ENCODE peak calls at places on chromosomes 1 and 21, in four cellular contexts. O is fibroblast of lung, U is mammary epithelial cell, H is GM23248. R is an unnamed sample. For H4K20me1, the result is how much of the 10 kb centered on the place peaks cover.

GRCh38 chr1:35390600-35391494 is 122.3 kb downstream of the ZMYM4 start:
- DNase-seq in O (no peak), U (no peak), H (no peak), R (peak)

GRCh38 chr1:215794151-215794550 is 227.0 kb downstream of the KCTD3 start:
- DNase-seq in O (no peak), U (no peak), H (no peak), R (no peak)

GRCh38 chr1:155940531-155940992 is 876 bp upstream of the RXFP4 start:
- DNase-seq in O (peak), U (peak), H (peak), R (no peak)

GRCh38 chr1:85125891-85126290 is 74.9 kb downstream of the SYDE2 start:
- DNase-seq in O (no peak), U (no peak), H (no peak), R (no peak)

GRCh38 chr1:155179107-155180031 is 5.7 kb downstream of the TRIM46 start:
- DNase-seq in O (no peak), U (no peak), H (no peak), R (no peak)

GRCh38 chr1:66231162-66232077 is 302.5 kb upstream of the SGIP1 start:
- DNase-seq in O (peak), U (peak), H (peak), R (no peak)

GRCh38 chr1:176691251-176692228 is 228.6 kb downstream of the PAPPA2 start:
- DNase-seq in O (peak), U (peak), H (peak), R (peak)

GRCh38 chr1:161077426-161077825 is 7.7 kb upstream of the ARHGAP30 start:
- DNase-seq in O (no peak), U (no peak), H (no peak), R (no peak)

GRCh38 chr1:93814795-93815737 is 63.9 kb downstream of the DNTTIP2 start:
- DNase-seq in O (no peak), U (no peak), H (no peak), R (no peak)

GRCh38 chr1:65278344-65279091 is 30.8 kb upstream of the DNAJC6 start:
- DNase-seq in O (no peak), U (no peak), H (no peak), R (peak)

GRCh38 chr1:178684542-178685000 is 40.5 kb upstream of the RALGPS2 start:
- DNase-seq in O (peak), U (peak), H (peak), R (no peak)

GRCh38 chr1:231417503-231417902 is 4.6 kb downstream of the EGLN1 start:
- DNase-seq in O (no peak), U (no peak), H (no peak), R (no peak)

GRCh38 chr1:231416896-231417295 is 5.2 kb downstream of the EGLN1 start:
- DNase-seq in O (no peak), U (no peak), H (peak), R (no peak)

GRCh38 chr1:231413749-231414082 is 8.4 kb downstream of the EGLN1 start:
- DNase-seq in O (no peak), U (no peak), H (no peak), R (no peak)

GRCh38 chr1:231414260-231415016 is 7.6 kb downstream of the EGLN1 start:
- DNase-seq in O (no peak), U (no peak), H (no peak), R (no peak)

GRCh38 chr1:231415018-231415583 is 7.0 kb downstream of the EGLN1 start:
- DNase-seq in O (no peak), U (no peak), H (no peak), R (no peak)
- H4K20me1 ChIP-seq in O (under half), U (under half), H (half or more), R (half or more)

GRCh38 chr1:18635070-18635577 is 4.5 kb downstream of the PAX7 start:
- DNase-seq in O (no peak), U (no peak), H (no peak), R (no peak)

GRCh38 chr1:18637553-18637960 is 6.9 kb downstream of the PAX7 start:
- DNase-seq in O (no peak), U (no peak), H (no peak), R (peak)

GRCh38 chr1:18634276-18634675 is 3.6 kb downstream of the PAX7 start:
- DNase-seq in O (no peak), U (no peak), H (no peak), R (no peak)

GRCh38 chr1:18636762-18637552 is 6.3 kb downstream of the PAX7 start:
- DNase-seq in O (no peak), U (no peak), H (no peak), R (peak)

GRCh38 chr1:18635833-18636671 is 5.4 kb downstream of the PAX7 start:
- DNase-seq in O (no peak), U (peak), H (peak), R (peak)
- H4K20me1 ChIP-seq in O (under half), U (under half), H (under half), R (half or more)

DNA sequence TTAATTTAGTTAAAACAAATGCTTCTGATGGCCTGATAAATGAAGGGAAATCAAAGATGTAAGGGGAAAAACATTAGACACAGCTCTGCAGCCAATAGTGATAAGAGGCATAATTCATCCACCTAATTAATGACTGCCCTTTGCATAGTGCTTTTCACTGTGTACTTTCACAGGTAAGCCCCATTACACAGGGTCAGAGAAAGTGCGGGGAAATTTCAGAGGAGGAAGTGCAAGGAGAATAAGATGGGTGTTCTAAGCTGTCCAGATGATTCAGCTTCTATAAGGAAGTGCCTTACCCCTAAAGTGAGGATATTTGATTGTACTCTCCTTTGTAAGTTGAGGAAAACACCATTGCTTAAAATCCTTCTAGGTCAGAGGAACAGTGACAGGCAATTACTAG is 88.0 kb downstream of the NR5A2 start:
- DNase-seq in O (no peak), U (no peak), H (no peak), R (no peak)
- H4K20me1 ChIP-seq in O (under half), U (under half), H (under half), R (under half)

GRCh38 chr21:17270234-17270633 is 242.6 kb upstream of the CXADR start:
- DNase-seq in O (peak), U (peak), H (peak), R (peak)
- H4K20me1 ChIP-seq in O (under half), U (under half), H (under half), R (under half)

GRCh38 chr1:11673089-11673769 is 7.7 kb downstream of the MAD2L2 start:
- DNase-seq in O (no peak), U (no peak), H (no peak), R (no peak)

GRCh38 chr1:11676386-11677103 is 4.4 kb downstream of the MAD2L2 start:
- DNase-seq in O (no peak), U (no peak), H (no peak), R (no peak)

GRCh38 chr1:11678442-11678841 is 2.5 kb downstream of the MAD2L2 start:
- DNase-seq in O (no peak), U (no peak), H (no peak), R (no peak)

GRCh38 chr1:11674488-11674887 is 6.5 kb downstream of the MAD2L2 start:
- DNase-seq in O (no peak), U (no peak), H (no peak), R (no peak)

GRCh38 chr1:11675362-11675761 is 5.6 kb downstream of the MAD2L2 start:
- DNase-seq in O (no peak), U (no peak), H (no peak), R (no peak)
- H4K20me1 ChIP-seq in O (under half), U (under half), H (under half), R (under half)

DNA sequence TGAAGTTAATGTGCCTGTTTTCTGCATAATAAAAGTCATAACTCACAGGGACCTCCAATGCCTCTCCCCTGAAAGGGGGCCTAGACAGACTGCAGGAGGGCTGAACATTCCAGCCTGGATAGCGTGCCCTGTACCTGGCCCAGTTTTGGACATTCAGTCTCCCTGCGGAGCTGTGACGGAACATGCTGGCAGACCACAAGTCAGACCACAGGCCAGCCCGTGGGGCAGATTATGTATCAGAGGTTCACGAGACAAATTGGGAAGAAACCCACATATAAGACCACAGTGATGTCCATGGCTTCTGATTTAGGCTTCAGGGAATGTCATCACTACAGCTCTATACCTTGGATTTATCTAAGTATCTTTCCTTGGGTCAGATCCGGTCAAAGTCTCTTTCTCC is 151.5 kb upstream of the POU3F1 start:
- DNase-seq in O (no peak), U (no peak), H (no peak), R (no peak)
- H4K20me1 ChIP-seq in O (under half), U (under half), H (under half), R (under half)

R was measured in neural progenitor cell.